ENCODE peak calls at places on chromosomes 11 and 22, in seven cellular contexts. I, N, K, W, B, D and X are unnamed samples.

GRCh38 chr11:125164422-125165110 is at the start of gene PKNOX2:
- DNase-seq in B (peak), K (peak), I (peak), N (peak), D (peak), W (peak), X (peak)

GRCh38 chr11:22065472-22065871 is 127.4 kb upstream of the ANO5 start:
- DNase-seq in N (no peak), B (no peak), K (no peak), W (no peak), D (no peak), I (no peak), X (no peak)

GRCh38 chr11:43895601-43896000 is 15.0 kb downstream of the ALKBH3 start:
- DNase-seq in W (no peak), K (no peak), D (no peak), B (no peak), N (no peak), I (no peak), X (no peak)

GRCh38 chr22:25545117-25545516 is 19.4 kb upstream of the GRK3 start:
- DNase-seq in N (no peak), W (no peak), B (no peak), I (no peak), D (no peak), K (no peak), X (no peak)

GRCh38 chr11:61541568-61541967 is 33.0 kb downstream of the LRRC10B start:
- DNase-seq in B (no peak), D (no peak), N (no peak), K (no peak), I (peak), W (no peak), X (no peak)

GRCh38 chr22:32796865-32797573 is 4.5 kb upstream of the TIMP3 start:
- DNase-seq in D (peak), I (peak), N (peak), B (peak), W (peak), K (peak), X (peak)

GRCh38 chr11:118705796-118706545 is 26.5 kb upstream of the TREH start:
- DNase-seq in D (no peak), B (no peak), N (no peak), K (no peak), I (peak), W (no peak), X (no peak)

GRCh38 chr11:12798609-12799011 is 124.4 kb downstream of the TEAD1 start:
- DNase-seq in B (no peak), W (no peak), K (no peak), D (no peak), I (no peak), N (no peak), X (no peak)

GRCh38 chr22:40594924-40595323 is 41.6 kb downstream of the MRTFA start:
- DNase-seq in K (no peak), D (no peak), B (peak), W (no peak), I (no peak), N (no peak), X (no peak)

DNA sequence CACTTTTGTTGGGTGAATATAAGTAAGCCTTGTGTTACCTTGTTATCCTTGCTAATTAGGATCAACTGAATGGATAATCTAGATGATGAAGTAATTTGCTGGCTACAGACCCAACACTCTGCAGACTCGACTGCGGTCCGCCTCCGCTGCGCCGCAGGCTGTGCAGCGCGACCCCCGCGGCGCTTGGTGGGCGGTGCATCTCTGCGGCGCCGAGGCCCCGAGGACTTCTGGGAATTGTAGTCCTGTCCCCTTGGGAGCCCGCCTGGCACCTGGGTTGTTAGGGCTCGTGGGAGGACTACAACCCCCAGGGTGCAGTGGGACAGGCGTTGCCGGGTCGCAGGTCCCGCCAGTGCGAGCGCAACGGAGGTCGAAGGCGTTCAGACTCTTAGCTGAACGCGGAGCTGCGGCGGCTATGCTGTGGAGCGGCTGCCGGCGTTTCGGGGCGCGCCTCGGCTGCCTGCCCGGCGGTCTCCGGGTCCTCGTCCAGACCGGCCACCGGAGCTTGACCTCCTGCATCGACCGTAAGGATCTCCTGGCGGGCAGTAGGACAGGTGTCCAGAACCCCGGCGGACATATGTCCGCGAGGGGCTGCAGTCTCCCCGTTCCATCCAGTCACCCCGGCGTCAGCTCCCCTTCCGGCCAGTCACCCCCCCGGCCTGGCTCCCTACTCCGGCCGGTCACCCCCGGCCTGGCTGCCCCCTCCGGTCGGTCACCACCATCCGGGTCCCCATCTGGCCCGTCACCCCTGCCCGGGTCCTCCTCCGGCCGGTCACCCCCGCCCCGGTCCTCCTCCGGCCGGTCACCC is at the start of the genes ACAD8 and THYN1:
- DNase-seq in I (peak), D (peak), W (peak), K (peak), N (peak), B (peak), X (peak)
- TF ChIP-seq CTCF in I (no peak), D (peak), W (peak), K (no peak), N (peak), B (peak), X (peak)

GRCh38 chr11:9057888-9058287 is 33.5 kb downstream of the SCUBE2 start:
- DNase-seq in W (no peak), B (no peak), K (no peak), N (no peak), D (no peak), I (no peak), X (no peak)

GRCh38 chr11:9061807-9062206 is 29.6 kb downstream of the SCUBE2 start:
- DNase-seq in K (no peak), N (no peak), B (no peak), D (no peak), I (no peak), W (no peak), X (no peak)

GRCh38 chr11:9057032-9057431 is 34.4 kb downstream of the SCUBE2 start:
- DNase-seq in K (no peak), I (no peak), B (no peak), D (no peak), W (no peak), N (no peak), X (no peak)

GRCh38 chr11:9056467-9056866 is 34.9 kb downstream of the SCUBE2 start:
- DNase-seq in W (no peak), N (no peak), D (no peak), I (no peak), K (no peak), B (no peak), X (no peak)

GRCh38 chr11:9060700-9061111 is 30.7 kb downstream of the SCUBE2 start:
- DNase-seq in N (no peak), W (no peak), D (no peak), K (no peak), I (no peak), B (peak), X (no peak)
- TF ChIP-seq CTCF in N (no peak), W (no peak), D (no peak), K (no peak), I (no peak), B (peak), X (no peak)

DNA sequence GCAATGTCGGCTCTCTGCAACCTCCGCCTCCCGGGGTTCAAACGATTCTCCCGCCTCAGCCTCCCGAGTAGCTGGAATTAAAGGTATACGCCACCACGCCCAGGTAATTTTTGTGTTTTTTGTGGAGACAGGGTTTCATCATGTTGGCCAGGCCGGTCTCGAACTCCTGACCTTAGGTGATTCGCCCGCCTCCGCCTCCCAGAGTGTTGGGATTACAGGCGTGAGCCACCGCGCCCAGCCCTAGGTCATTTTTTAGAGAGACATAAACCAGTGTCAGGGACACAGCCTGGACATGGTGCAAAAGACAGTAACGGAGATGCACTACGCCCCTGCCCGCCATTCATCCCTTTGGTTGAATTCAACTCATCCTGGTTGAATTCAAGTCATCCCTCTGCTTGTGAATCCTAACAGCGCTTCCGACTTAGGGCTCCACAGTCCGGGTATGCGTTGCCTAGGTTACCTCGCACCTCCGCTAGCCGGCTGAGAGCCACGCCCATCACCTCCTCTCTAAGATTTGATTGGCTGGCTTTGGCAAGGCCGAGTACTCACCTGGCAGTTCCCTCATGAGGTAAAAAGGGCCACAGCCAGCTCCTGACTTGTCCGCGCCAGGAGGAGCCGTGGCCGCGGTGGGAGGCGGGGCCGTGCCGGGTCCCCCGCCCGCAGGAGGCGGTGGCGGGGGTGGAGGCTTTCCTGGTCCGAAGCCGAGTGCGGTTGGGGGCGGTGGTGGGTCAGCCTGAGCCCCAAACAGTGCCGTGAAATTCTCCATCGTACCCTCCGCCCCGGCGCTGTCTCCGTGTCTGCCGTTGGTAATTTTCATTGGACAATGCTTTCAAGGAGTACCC is at the start of gene MED19:
- DNase-seq in W (no peak), B (peak), D (no peak), I (peak), K (peak), N (peak), X (peak)
- TF ChIP-seq CTCF in W (no peak), B (peak), D (no peak), I (no peak), K (no peak), N (no peak), X (no peak)

GRCh38 chr11:96827164-96827563 is 437.4 kb downstream of the JRKL start:
- DNase-seq in N (no peak), I (no peak), K (no peak), W (no peak), B (no peak), D (no peak), X (no peak)
- TF ChIP-seq CTCF in N (peak), I (no peak), K (no peak), W (no peak), B (no peak), D (no peak), X (no peak)

DNA sequence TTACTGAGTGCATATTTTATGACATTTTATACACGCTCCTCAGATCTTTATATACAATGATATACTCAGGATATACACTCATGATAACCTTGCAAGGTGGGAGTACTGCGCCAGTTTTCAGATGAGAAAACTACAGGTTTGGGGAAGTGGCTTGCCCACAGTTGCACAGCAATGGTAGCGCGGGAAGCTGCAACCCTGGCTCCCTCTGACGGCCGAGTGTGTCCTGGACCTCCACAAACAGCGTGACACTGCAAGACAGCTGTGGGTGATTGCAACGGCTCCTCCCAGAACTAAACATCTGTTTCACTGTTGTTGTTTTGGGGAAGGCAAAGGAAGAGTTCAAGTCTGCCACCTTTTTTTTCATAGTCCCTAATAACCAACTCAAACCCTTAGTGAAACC is 47.0 kb downstream of the PACSIN2 start:
- DNase-seq in B (peak), K (no peak), I (peak), N (peak), D (peak), W (no peak), X (no peak)
- TF ChIP-seq CTCF in B (peak), K (no peak), I (peak), N (peak), D (no peak), W (no peak), X (no peak)